ENCODE peak calls at places on chromosomes 11 and 22, in six cellular contexts. F is cardiac muscle cell; S is activated T-cell treated with anti-CD3 and anti-CD28 coated beads, Interleukin-2, amount 50 U/mL, for 1 hour; G is AG08396; J is Kasumi-1; L is stimulated activated CD8-positive, alpha-beta memory T cell treated with anti-CD3 and anti-CD28 coated beads, Interleukin-15, amount 100 ng/mL, for 24 hours. R is an unnamed sample.

GRCh38 chr11:64444838-64445441 is 86.0 kb downstream of the RPS6KA4 start:
- DNase-seq in F (no peak), S (no peak), G (peak; percentile 49), J (no peak), L (no peak), R (no peak)

GRCh38 chr11:70547386-70547785 is 149.1 kb downstream of the CTTN start:
- DNase-seq in F (no peak), S (no peak), G (no peak), J (no peak), L (no peak), R (no peak)

GRCh38 chr11:64173616-64174355 is 7.9 kb upstream of the MACROD1 start:
- DNase-seq in F (no peak), S (no peak), G (no peak), J (no peak), L (no peak), R (no peak)

GRCh38 chr11:94151903-94152677 is 23.4 kb downstream of the PANX1 start:
- DNase-seq in F (no peak), S (no peak), G (peak; percentile 75), J (peak; percentile 26), L (no peak), R (no peak)

GRCh38 chr11:61675826-61676225 is 4.4 kb upstream of the DAGLA start:
- DNase-seq in F (no peak), S (no peak), G (no peak), J (no peak), L (no peak), R (no peak)

GRCh38 chr22:22848364-22848866 is 39.2 kb upstream of the IGLL5 start:
- DNase-seq in F (no peak), S (peak; percentile 71), G (peak; percentile 54), J (no peak), L (peak; percentile 46), R (no peak)

GRCh38 chr11:86802601-86803051 is 2.3 kb downstream of the PRSS23 start:
- DNase-seq in F (peak; percentile 60), S (no peak), G (peak; percentile 27), J (peak; percentile 63), L (no peak), R (no peak)

GRCh38 chr11:124657922-124658321 is 15.6 kb downstream of the SIAE start:
- DNase-seq in F (no peak), S (no peak), G (no peak), J (no peak), L (no peak), R (no peak)

GRCh38 chr22:48477031-48477721 is 1350.5 kb downstream of the BRD1 start:
- DNase-seq in F (no peak), S (no peak), G (no peak), J (no peak), L (no peak), R (no peak)

GRCh38 chr22:40418366-40419201 is 48.2 kb downstream of the SGSM3 start:
- DNase-seq in F (no peak), S (peak; percentile 47), G (no peak), J (peak; percentile 58), L (no peak), R (no peak)

GRCh38 chr11:126363706-126364245 is 8.3 kb downstream of the ST3GAL4 start:
- DNase-seq in F (no peak), S (no peak), G (no peak), J (no peak), L (no peak), R (no peak)

GRCh38 chr11:27207025-27207650 is 155.9 kb downstream of the CCDC34 start:
- DNase-seq in F (no peak), S (no peak), G (no peak), J (no peak), L (no peak), R (no peak)

GRCh38 chr11:80855975-80856524 is 1415.2 kb upstream of the TENM4 start:
- DNase-seq in F (no peak), S (no peak), G (peak; percentile 2), J (no peak), L (no peak), R (no peak)

GRCh38 chr22:20434773-20435172 is 2.9 kb downstream of the SCARF2 start:
- DNase-seq in F (no peak), S (no peak), G (no peak), J (no peak), L (no peak), R (no peak)

GRCh38 chr11:86196291-86196690 is 48.3 kb upstream of the EED start:
- DNase-seq in F (no peak), S (no peak), G (no peak), J (no peak), L (no peak), R (no peak)

GRCh38 chr11:111718436-111719325 is 47.5 kb downstream of the PPP2R1B start:
- DNase-seq in F (no peak), S (no peak), G (peak; percentile 49), J (no peak), L (no peak), R (no peak)

GRCh38 chr22:19878461-19879247 is 24.0 kb upstream of the GNB1L start:
- DNase-seq in F (no peak), S (peak; percentile 10), G (no peak), J (no peak), L (no peak), R (no peak)

GRCh38 chr22:49825436-49825835 is 2.2 kb downstream of the BRD1 start:
- DNase-seq in F (no peak), S (no peak), G (peak; percentile 46), J (no peak), L (no peak), R (no peak)

GRCh38 chr11:118820412-118821357 is 29.7 kb upstream of the DDX6 start:
- DNase-seq in F (peak; percentile 8), S (no peak), G (peak; percentile 46), J (no peak), L (no peak), R (no peak)

GRCh38 chr11:77403228-77403627 is 70.7 kb downstream of the PAK1 start:
- DNase-seq in F (no peak), S (no peak), G (no peak), J (no peak), L (no peak), R (no peak)

GRCh38 chr11:17504330-17505107 is 27.9 kb upstream of the ABCC8 start:
- DNase-seq in F (peak; percentile 88), S (peak; percentile 82), G (peak; percentile 82), J (peak; percentile 54), L (peak; percentile 52), R (peak; percentile 89)

GRCh38 chr11:115916596-115916995 is 412.4 kb upstream of the CADM1 start:
- DNase-seq in F (no peak), S (no peak), G (peak; percentile 13), J (no peak), L (no peak), R (no peak)

GRCh38 chr11:36488096-36488495 is 22.0 kb downstream of the TRAF6 start:
- DNase-seq in F (no peak), S (no peak), G (no peak), J (peak; percentile 24), L (no peak), R (no peak)

GRCh38 chr11:97895572-97895971 is 1125.2 kb upstream of the CNTN5 start:
- DNase-seq in F (no peak), S (no peak), G (no peak), J (no peak), L (no peak), R (no peak)

GRCh38 chr11:57778318-57779037 is 16.9 kb downstream of the CTNND1 start:
- DNase-seq in F (peak; percentile 97), S (no peak), G (peak; percentile 88), J (no peak), L (no peak), R (no peak)

GRCh38 chr11:27233654-27234042 is 129.4 kb downstream of the CCDC34 start:
- DNase-seq in F (no peak), S (no peak), G (no peak), J (no peak), L (no peak), R (no peak)

R was measured in D721Med.